ENCODE peak calls at places on chromosomes 13 and 19, in five cellular contexts. W is H1, M is HEK293T, Z is NT2/D1, Q is GM12878. N is an unnamed sample.

GRCh38 chr19:52665529-52665928 is 27.4 kb upstream of the ZNF83 start:
- DNase-seq in Z (no peak), M (no peak), Q (no peak), W (no peak), N (no peak)

GRCh38 chr13:59527500-59527899 is 636.2 kb downstream of the DIAPH3 start:
- DNase-seq in Q (no peak), Z (no peak), W (no peak), M (no peak), N (no peak)

GRCh38 chr13:29847501-29847983 is 2.9 kb downstream of the UBL3 start:
- DNase-seq in W (no peak), M (no peak), Z (no peak), Q (no peak), N (peak)

GRCh38 chr13:63094717-63095116 is 1679.1 kb upstream of the PCDH20 start:
- DNase-seq in Z (no peak), Q (no peak), M (no peak), W (no peak), N (no peak)

GRCh38 chr19:17576758-17577532 is 21.5 kb downstream of the COLGALT1 start:
- DNase-seq in W (peak), Z (peak), Q (no peak), M (peak), N (no peak)

GRCh38 chr19:5142725-5143097 is 173.8 kb downstream of the KDM4B start:
- DNase-seq in M (no peak), Z (no peak), W (no peak), Q (no peak), N (no peak)

GRCh38 chr13:43232866-43233265 is 209.5 kb downstream of the DNAJC15 start:
- DNase-seq in M (no peak), W (no peak), Q (no peak), Z (no peak), N (no peak)

GRCh38 chr19:34254552-34255432 is at the start of gene GARRE1:
- DNase-seq in Z (no peak), W (no peak), M (peak), Q (no peak), N (no peak)

GRCh38 chr13:75550159-75550567 is 572 bp downstream of the UCHL3 start:
- DNase-seq in Z (no peak), W (no peak), M (peak), Q (no peak), N (peak)

GRCh38 chr19:3284759-3285646 is 60.5 kb downstream of the CELF5 start:
- DNase-seq in Z (peak), M (peak), Q (no peak), W (peak), N (peak)

GRCh38 chr13:27789495-27790303 is 2.6 kb upstream of the GSX1 start:
- DNase-seq in M (no peak), W (no peak), Z (no peak), Q (no peak), N (peak)

GRCh38 chr19:47487551-47488515 is 3.8 kb upstream of the KPTN start:
- DNase-seq in W (no peak), Q (no peak), Z (no peak), M (no peak), N (no peak)

GRCh38 chr19:43465468-43466120 is at the start of gene LYPD3:
- DNase-seq in Q (no peak), W (no peak), M (no peak), Z (no peak), N (no peak)

GRCh38 chr13:25170554-25171107 is 1.5 kb downstream of the AMER2 start:
- DNase-seq in Q (no peak), W (no peak), Z (no peak), M (peak), N (no peak)
- TF ChIP-seq SUZ12 in Q (peak), W (peak), Z (no peak), M (no peak), N (no peak)

GRCh38 chr19:976476-976875 is 7.7 kb upstream of the WDR18 start:
- DNase-seq in Z (no peak), Q (no peak), M (no peak), W (no peak), N (no peak)

GRCh38 chr19:979318-979741 is 4.8 kb upstream of the WDR18 start:
- DNase-seq in W (no peak), M (no peak), Z (no peak), Q (no peak), N (no peak)

GRCh38 chr19:977058-977464 is 7.1 kb upstream of the WDR18 start:
- DNase-seq in Q (no peak), M (no peak), Z (no peak), W (no peak), N (no peak)

GRCh38 chr19:982567-983170 is 1.5 kb upstream of the WDR18 start:
- DNase-seq in M (peak), W (peak), Q (no peak), Z (peak), N (peak)

DNA sequence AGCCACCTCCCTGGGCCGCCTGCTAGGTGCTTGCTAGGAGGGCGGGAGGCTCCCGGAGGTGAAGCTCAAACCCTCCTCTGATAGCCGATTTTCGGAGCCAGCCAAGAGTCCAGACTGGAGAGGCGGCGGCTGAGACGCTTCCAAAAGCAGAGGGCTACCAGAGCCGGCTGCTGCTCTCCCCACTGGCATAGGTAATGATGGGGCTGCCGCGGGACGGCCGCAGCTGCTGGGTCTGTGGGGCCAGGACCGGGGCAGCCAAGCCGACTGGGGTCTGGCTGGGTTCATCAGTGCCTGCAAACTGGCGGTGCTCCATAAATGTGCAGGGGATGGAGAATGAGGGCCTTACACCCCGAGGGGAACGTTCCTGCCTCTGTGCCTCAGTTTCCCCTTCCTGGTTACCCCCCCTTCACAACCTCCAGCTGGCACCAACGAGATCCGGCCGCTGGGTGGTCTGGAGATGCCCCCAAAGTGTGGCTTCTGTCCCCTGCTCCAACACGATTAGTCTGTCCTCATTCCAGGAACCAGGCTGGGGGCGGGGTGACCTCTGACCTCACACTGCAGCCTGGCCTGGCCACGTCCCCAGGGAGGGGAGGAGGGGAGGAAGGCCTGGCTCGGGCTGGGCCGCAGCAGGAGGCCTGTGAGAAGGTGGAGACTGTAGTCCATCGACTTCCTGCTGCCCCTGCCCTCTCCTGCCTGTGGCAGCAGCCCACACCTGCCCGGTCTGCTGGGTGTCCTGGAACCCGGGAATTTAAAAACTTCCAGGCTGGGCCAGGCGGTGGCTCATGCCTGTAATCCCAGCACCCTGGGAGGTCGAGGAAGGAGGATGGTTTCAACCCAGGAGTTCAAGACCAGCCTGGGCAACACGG is 3.8 kb upstream of the WDR18 start:
- DNase-seq in W (no peak), Q (no peak), Z (no peak), M (no peak), N (peak)
- TF ChIP-seq SUZ12 in W (no peak), Q (no peak), Z (no peak), M (no peak), N (no peak)

GRCh38 chr13:106521101-106521799 is 14.2 kb downstream of the EFNB2 start:
- DNase-seq in W (no peak), Z (no peak), M (no peak), Q (no peak), N (no peak)
- TF ChIP-seq SUZ12 in W (no peak), Z (no peak), M (no peak), Q (no peak), N (no peak)

DNA sequence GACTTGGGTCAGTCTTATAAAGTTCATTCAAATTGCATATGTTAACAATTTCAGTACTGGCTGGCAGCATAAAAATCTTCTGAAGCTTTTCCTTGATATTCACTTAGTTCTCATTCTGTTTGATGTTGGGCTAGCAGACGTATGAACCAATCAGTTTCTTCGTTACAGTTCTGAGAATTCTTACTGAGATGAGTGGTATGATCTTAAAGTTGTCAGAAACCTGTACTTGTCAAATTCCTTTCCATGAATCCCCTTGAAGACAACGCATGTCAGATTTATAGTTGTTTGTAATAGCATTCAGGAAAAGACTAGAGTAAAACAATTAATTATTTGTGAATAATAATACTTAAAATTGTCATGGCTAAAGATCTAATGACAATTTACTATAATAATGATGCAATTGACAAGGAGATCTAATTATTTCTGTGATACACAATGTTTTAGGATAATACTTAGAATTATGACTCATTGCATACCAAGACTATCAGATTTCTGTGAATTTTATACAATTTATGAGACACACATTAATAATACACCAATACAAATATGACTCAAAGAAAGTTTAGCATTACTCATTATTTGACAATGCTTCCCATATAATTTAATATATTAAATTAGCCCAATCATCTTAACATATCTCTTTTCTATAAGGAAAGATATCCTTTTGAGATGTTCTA is 447.2 kb downstream of the RFC3 start:
- DNase-seq in Q (no peak), Z (no peak), W (no peak), M (no peak), N (no peak)
- TF ChIP-seq SUZ12 in Q (no peak), Z (no peak), W (no peak), M (no peak), N (no peak)

DNA sequence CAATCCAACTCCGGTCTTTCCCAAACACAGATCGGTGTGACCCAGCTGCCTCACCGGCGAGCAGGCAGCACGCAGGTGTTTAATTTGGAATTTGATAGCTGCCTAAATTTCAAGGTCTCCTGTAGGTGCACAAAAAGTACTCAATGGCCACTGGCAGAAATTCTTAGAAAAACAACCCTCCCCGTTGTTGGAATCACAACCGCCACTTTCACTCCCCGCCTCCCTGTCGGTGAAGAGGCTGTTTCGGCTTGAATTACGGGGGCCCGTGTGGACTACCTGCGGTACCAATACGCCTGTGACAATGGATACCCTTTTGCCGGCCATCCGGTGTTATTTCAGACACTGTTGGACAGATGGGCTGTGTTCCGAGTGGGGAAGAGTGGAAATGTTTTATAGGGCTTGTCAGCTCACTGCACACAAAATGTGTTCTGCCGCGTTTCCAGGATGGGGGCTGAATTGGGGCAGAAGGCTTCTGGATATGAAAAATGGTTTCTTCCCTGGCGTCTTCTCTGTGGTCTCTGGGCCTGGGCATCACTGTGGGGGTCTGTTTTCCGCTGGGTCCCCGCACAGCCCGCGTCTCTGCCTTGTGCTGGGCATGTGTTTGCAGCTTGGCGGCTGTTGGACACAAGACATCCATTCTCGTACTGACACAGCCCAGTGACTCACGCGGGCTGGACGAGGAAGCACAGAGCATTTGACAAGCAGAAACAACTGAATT is 45.4 kb downstream of the ZIC5 start:
- DNase-seq in M (peak), Z (no peak), Q (no peak), W (no peak), N (no peak)
- TF ChIP-seq SUZ12 in M (no peak), Z (no peak), Q (no peak), W (no peak), N (no peak)

N was measured in HepG2.